ENCODE peak calls at places on chromosome 18, in four cellular contexts. H is A549, M is endothelial cell of umbilical vein, B is K562. N is an unnamed sample.

GRCh38 chr18:56873441-56874140 is 222.4 kb downstream of the WDR7 start:
- DNase-seq in H (no peak), M (peak), B (no peak), N (peak)

GRCh38 chr18:12944724-12945123 is 3.1 kb upstream of the SEH1L start:
- DNase-seq in H (no peak), M (no peak), B (no peak), N (peak)

GRCh38 chr18:5370332-5370731 is 74.8 kb upstream of the ZBTB14 start:
- DNase-seq in H (no peak), M (no peak), B (no peak), N (peak)

GRCh38 chr18:49499046-49499637 is 12.1 kb upstream of the C18orf32 start:
- DNase-seq in H (no peak), M (no peak), B (no peak), N (no peak)

GRCh38 chr18:62523631-62524442 is 1.0 kb downstream of the ZCCHC2 start:
- DNase-seq in H (peak), M (peak), B (peak), N (peak)

GRCh38 chr18:10299686-10300085 is 154.7 kb upstream of the APCDD1 start:
- DNase-seq in H (no peak), M (no peak), B (no peak), N (peak)

GRCh38 chr18:3723554-3723953 is 273.6 kb downstream of the TGIF1 start:
- DNase-seq in H (no peak), M (no peak), B (no peak), N (no peak)

GRCh38 chr18:26574958-26575864 is 26.9 kb upstream of the KCTD1 start:
- DNase-seq in H (peak), M (peak), B (no peak), N (peak)

GRCh38 chr18:9539283-9539682 is 64.0 kb downstream of the RALBP1 start:
- DNase-seq in H (no peak), M (peak), B (no peak), N (no peak)

GRCh38 chr18:68604256-68604655 is 110.7 kb downstream of the TMX3 start:
- DNase-seq in H (no peak), M (no peak), B (no peak), N (no peak)

GRCh38 chr18:26697186-26697585 is 148.8 kb upstream of the KCTD1 start:
- DNase-seq in H (no peak), M (no peak), B (no peak), N (no peak)

GRCh38 chr18:13256444-13257305 is 38.1 kb downstream of the LDLRAD4 start:
- DNase-seq in H (no peak), M (no peak), B (no peak), N (no peak)

GRCh38 chr18:13450289-13451207 is 232.0 kb downstream of the LDLRAD4 start:
- DNase-seq in H (no peak), M (no peak), B (no peak), N (no peak)

GRCh38 chr18:61964616-61965015 is 71.8 kb upstream of the RNF152 start:
- DNase-seq in H (no peak), M (no peak), B (no peak), N (no peak)

GRCh38 chr18:57353137-57353939 is 981 bp downstream of the ST8SIA3 start:
- DNase-seq in H (no peak), M (no peak), B (no peak), N (no peak)

GRCh38 chr18:31819106-31819924 is 58.6 kb upstream of the SLC25A52 start:
- DNase-seq in H (peak), M (peak), B (peak), N (peak)

GRCh38 chr18:44548291-44549221 is 132.1 kb upstream of the SETBP1 start:
- DNase-seq in H (no peak), M (peak), B (no peak), N (no peak)

GRCh38 chr18:12882416-12882815 is 1.6 kb downstream of the PTPN2 start:
- DNase-seq in H (no peak), M (no peak), B (no peak), N (no peak)

GRCh38 chr18:73670046-73670445 is 477.6 kb downstream of the FBXO15 start:
- DNase-seq in H (no peak), M (no peak), B (no peak), N (no peak)

GRCh38 chr18:52190630-52191029 is 149.4 kb upstream of the DCC start:
- DNase-seq in H (no peak), M (no peak), B (no peak), N (no peak)

GRCh38 chr18:50870138-50870845 is 8.6 kb upstream of the ME2 start:
- DNase-seq in H (peak), M (peak), B (no peak), N (peak)

GRCh38 chr18:22378672-22379282 is 38.9 kb downstream of the CTAGE1 start:
- DNase-seq in H (peak), M (peak), B (peak), N (peak)

GRCh38 chr18:8283901-8284585 is 325.2 kb upstream of the RAB12 start:
- DNase-seq in H (no peak), M (peak), B (no peak), N (no peak)

GRCh38 chr18:58922995-58923394 is 58.3 kb downstream of the ZNF532 start:
- DNase-seq in H (no peak), M (no peak), B (no peak), N (no peak)

GRCh38 chr18:13269599-13270011 is 51.0 kb downstream of the LDLRAD4 start:
- DNase-seq in H (no peak), M (no peak), B (no peak), N (no peak)

GRCh38 chr18:48661421-48661820 is 122.6 kb downstream of the CTIF start:
- DNase-seq in H (no peak), M (no peak), B (no peak), N (no peak)

GRCh38 chr18:35099911-35100310 is 58.7 kb downstream of the MAPRE2 start:
- DNase-seq in H (no peak), M (no peak), B (no peak), N (no peak)

GRCh38 chr18:7000484-7001096 is 117.0 kb downstream of the LAMA1 start:
- DNase-seq in H (no peak), M (peak), B (no peak), N (peak)

DNA sequence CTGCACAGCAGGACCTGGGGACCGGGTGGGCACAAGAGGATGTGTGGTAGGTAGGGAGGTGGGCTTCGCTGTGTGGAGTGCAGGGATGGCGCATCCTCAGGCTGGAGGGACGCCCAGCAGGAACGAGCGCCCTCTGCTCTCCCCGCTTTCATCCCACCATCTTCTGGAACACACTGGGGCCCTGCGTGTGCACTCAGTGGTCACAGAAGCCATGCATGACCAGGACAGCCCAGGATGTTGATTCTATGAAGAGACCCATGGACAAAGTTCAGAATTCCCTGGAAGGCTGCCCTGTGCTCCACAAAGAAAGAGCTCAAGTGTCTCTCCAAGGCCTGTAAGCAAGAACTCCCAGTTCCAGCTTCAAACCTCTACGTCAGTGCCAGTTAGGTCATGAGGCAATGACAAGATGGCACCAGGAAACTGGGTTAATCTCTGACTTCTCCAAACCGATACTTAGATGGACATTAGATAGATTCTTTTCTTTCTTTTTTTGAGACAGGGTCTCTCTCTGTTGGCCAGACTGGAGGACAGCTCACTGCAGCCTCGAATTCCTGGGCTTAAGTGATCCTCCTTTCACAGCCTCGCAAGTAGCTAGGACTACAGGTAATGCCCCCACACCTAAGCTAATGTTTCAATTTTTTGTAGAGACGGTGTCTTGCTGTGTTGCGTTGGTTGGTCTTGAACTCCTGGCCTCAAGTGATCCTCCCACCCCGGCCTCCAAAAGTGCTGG is 3.4 kb downstream of the SLC66A2 start:
- DNase-seq in H (no peak), M (no peak), B (no peak), N (no peak)
- TF ChIP-seq MYC in H (no peak), M (no peak), B (no peak), N (no peak)

GRCh38 chr18:39840406-39840805 is 2114.6 kb upstream of the PIK3C3 start:
- DNase-seq in H (no peak), M (peak), B (no peak), N (no peak)

GRCh38 chr18:39834636-39835035 is 2120.4 kb upstream of the PIK3C3 start:
- DNase-seq in H (no peak), M (no peak), B (no peak), N (no peak)

GRCh38 chr18:39839782-39840181 is 2115.3 kb upstream of the PIK3C3 start:
- DNase-seq in H (no peak), M (peak), B (no peak), N (no peak)

GRCh38 chr18:39838831-39839230 is 2116.2 kb upstream of the PIK3C3 start:
- DNase-seq in H (no peak), M (no peak), B (no peak), N (no peak)

GRCh38 chr18:39835303-39836030 is 2119.6 kb upstream of the PIK3C3 start:
- DNase-seq in H (peak), M (no peak), B (no peak), N (no peak)
- TF ChIP-seq MYC in H (no peak), M (no peak), B (no peak), N (no peak)

DNA sequence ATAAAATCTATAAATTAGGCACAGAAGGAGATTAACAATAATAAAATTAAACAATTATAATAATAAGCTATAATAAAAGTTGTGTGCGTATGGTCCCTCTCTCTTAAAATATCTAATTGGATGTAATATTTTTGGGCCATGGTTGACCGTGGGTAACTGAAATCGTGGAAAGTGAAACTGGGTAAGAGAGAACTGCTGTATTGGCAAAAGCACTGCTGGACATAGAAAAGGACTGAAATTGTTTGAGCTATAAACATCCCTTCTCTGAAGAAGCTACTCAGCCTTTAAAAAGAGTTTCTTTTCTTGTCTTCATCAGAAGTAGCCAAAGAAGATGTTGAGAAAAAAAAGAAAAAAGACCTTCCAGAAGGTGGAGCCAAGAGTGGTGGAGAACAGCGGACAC is 379.4 kb downstream of the ZNF521 start:
- DNase-seq in H (no peak), M (no peak), B (no peak), N (no peak)
- TF ChIP-seq MYC in H (no peak), M (no peak), B (no peak), N (no peak)

GRCh38 chr18:54555996-54556395 is 35.0 kb upstream of the DYNAP start:
- DNase-seq in H (no peak), M (no peak), B (no peak), N (no peak)

GRCh38 chr18:54558609-54559585 is 32.1 kb upstream of the DYNAP start:
- DNase-seq in H (peak), M (peak), B (peak), N (peak)

GRCh38 chr18:54561864-54562263 is 29.2 kb upstream of the DYNAP start:
- DNase-seq in H (no peak), M (no peak), B (no peak), N (no peak)

GRCh38 chr18:54557958-54558357 is 33.1 kb upstream of the DYNAP start:
- DNase-seq in H (no peak), M (no peak), B (no peak), N (no peak)
- TF ChIP-seq MYC in H (no peak), M (no peak), B (no peak), N (no peak)

DNA sequence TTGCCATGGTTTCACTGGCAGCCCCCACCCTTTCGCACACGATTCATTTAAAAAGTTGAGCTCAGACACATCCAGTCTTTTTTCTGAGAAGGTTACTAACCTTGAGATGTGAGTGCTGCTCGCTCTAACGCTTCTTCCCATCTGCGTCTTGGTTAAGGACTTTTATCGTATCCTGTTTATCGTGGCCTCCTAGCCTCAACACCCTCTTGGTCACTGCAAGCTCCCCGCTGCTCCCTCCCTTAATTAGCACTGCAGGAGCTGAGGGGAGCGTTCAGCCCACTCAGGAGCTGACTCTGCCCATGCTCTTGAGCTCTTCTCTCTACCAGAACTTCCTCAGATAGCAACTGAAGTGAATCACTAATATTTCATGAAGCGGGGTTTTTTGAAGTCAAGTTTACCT is 9.0 kb upstream of the CD226 start:
- DNase-seq in H (no peak), M (peak), B (no peak), N (no peak)
- TF ChIP-seq MYC in H (no peak), M (no peak), B (no peak), N (no peak)

GRCh38 chr18:23584019-23584970 is 2.0 kb downstream of the NPC1 start:
- DNase-seq in H (no peak), M (no peak), B (no peak), N (peak)

GRCh38 chr18:23585007-23585871 is 1.1 kb downstream of the NPC1 start:
- DNase-seq in H (peak), M (peak), B (peak), N (peak)

GRCh38 chr18:23587220-23587642 is 925 bp upstream of the NPC1 start:
- DNase-seq in H (no peak), M (no peak), B (no peak), N (no peak)

GRCh38 chr18:23586249-23587196 is at the start of gene NPC1:
- DNase-seq in H (peak), M (peak), B (peak), N (peak)

DNA sequence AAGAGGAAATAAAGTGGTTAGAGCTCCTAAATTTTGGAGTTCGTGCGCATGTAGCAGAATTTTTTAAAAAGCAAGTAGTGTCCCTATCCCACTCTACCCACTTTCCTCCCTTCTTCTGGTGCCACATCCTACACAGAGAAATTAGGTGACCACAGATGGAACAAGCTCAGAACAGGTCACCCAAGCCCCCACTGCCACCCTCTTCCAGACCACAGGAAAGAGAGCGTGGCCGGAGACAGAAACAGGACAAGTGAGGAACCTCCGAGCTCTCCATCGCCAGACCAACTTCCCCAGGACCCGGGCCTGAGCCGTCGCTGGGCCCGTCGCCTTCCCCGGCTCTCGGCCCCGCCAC is 433 bp downstream of the NPC1 start:
- DNase-seq in H (no peak), M (no peak), B (no peak), N (no peak)
- TF ChIP-seq MYC in H (no peak), M (no peak), B (no peak), N (no peak)

N was measured in NB4.